ENCODE peak calls at places on chromosomes 2 and 18, in seven cellular contexts. W is upper lobe of right lung, O is AG09309, Z is astrocyte of the spinal cord, M is fibroblast of pulmonary artery, H is fibroblast of the aortic adventitia, L is kidney epithelial cell. R is an unnamed sample.

GRCh38 chr18:63148449-63149199 is 170.9 kb downstream of the BCL2 start:
- DNase-seq in W (no peak), O (peak), Z (peak), M (peak), H (peak), L (no peak), R (peak)

GRCh38 chr2:75238670-75239330 is 39.5 kb upstream of the TACR1 start:
- DNase-seq in W (no peak), O (peak), Z (peak), M (peak), H (peak), L (no peak), R (no peak)

GRCh38 chr2:185825557-185825956 is 87.0 kb downstream of the FSIP2 start:
- DNase-seq in W (no peak), O (no peak), Z (no peak), M (no peak), H (no peak), L (no peak), R (no peak)

GRCh38 chr2:203533696-203534471 is 1.2 kb downstream of the RAPH1 start:
- DNase-seq in W (no peak), O (peak), Z (peak), M (peak), H (peak), L (no peak), R (no peak)

GRCh38 chr2:43328157-43328556 is 101.8 kb upstream of the ZFP36L2 start:
- DNase-seq in W (no peak), O (no peak), Z (peak), M (no peak), H (peak), L (no peak), R (no peak)

GRCh38 chr2:62071126-62071598 is 124.8 kb upstream of the B3GNT2 start:
- DNase-seq in W (no peak), O (peak), Z (no peak), M (peak), H (peak), L (no peak), R (no peak)

GRCh38 chr2:108548221-108549003 is 14.1 kb downstream of the LIMS1 start:
- DNase-seq in W (no peak), O (no peak), Z (peak), M (peak), H (peak), L (no peak), R (no peak)

GRCh38 chr2:39881494-39881893 is 102.4 kb upstream of the THUMPD2 start:
- DNase-seq in W (no peak), O (no peak), Z (peak), M (no peak), H (no peak), L (no peak), R (no peak)

GRCh38 chr2:228690681-228691080 is 509.2 kb upstream of the SPHKAP start:
- DNase-seq in W (no peak), O (no peak), Z (no peak), M (no peak), H (no peak), L (no peak), R (no peak)

GRCh38 chr2:36357506-36358316 is 2.1 kb downstream of the CRIM1 start:
- DNase-seq in W (no peak), O (no peak), Z (peak), M (peak), H (peak), L (peak), R (no peak)
- TF ChIP-seq CTCF in W (peak), O (peak), Z (peak), M (peak), H (peak), L (peak), R (peak)

GRCh38 chr2:149767516-149767974 is 180.0 kb upstream of the MMADHC start:
- DNase-seq in W (no peak), O (no peak), Z (peak), M (peak), H (peak), L (no peak), R (no peak)
- H3K4me3 ChIP-seq in W (no peak), O (no peak), Z (no peak), M (no peak), H (no peak), L (no peak), R (no peak)

GRCh38 chr2:238128061-238129040 is 10.1 kb upstream of the KLHL30 start:
- DNase-seq in W (no peak), O (no peak), Z (no peak), M (no peak), H (no peak), L (no peak), R (no peak)

GRCh38 chr2:238129166-238130010 is 9.1 kb upstream of the KLHL30 start:
- DNase-seq in W (no peak), O (no peak), Z (no peak), M (no peak), H (no peak), L (no peak), R (no peak)

GRCh38 chr2:238126775-238127164 is 11.7 kb upstream of the KLHL30 start:
- DNase-seq in W (no peak), O (no peak), Z (no peak), M (no peak), H (no peak), L (no peak), R (no peak)

GRCh38 chr2:238126338-238126737 is 12.1 kb upstream of the KLHL30 start:
- DNase-seq in W (no peak), O (no peak), Z (no peak), M (no peak), H (no peak), L (no peak), R (no peak)

DNA sequence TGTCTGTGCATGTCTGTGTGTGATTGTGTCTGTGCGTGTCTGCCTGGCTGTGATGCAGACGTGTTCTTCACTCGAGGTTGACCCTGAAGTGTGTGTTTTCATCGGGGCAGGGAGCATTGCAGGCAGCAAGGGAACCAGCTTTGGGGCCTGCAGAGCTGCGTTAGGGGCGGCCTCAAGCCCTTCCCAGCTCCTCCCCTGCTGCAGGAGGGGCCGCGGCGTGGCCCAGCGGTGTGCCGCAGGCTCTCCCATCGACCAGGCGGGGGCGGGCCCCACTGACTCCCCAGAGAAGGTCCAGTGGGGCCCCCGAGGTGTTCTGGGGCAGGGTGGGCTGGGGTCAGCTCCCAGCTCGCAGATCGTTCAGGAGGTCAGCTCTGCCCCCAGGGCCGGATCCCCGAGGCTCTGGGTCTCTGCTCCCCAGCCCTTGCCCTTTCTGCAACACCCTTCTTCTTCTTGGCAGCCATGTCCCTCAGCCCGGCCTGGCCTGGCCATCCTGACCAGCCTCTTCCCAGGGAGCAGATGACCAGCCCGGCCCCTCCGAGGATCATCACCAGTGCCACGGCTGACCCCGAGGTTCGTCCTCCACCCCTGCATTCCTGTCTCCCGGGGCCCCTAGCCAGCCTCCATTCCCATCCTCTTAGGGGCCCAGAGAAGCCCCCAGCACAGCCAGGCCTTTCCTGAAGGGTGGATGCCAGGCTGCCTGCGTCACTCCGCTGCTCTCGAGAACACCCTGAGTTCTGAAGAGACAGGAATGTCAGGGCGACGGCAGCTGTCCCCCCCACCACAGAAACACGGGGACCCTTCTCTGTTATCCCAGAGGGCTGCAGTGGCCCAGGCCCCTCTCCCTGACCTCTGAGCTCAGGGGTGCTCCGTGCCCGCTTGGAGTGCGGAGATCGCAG is 11.1 kb upstream of the KLHL30 start:
- DNase-seq in W (no peak), O (no peak), Z (peak), M (peak), H (peak), L (no peak), R (no peak)
- TF ChIP-seq CTCF in W (no peak), O (no peak), Z (no peak), M (peak), H (peak), L (peak), R (peak)

GRCh38 chr2:216108310-216108966 is 710 bp upstream of the XRCC5 start:
- DNase-seq in W (no peak), O (no peak), Z (peak), M (no peak), H (no peak), L (no peak), R (no peak)
- H3K4me3 ChIP-seq in W (peak), O (peak), Z (peak), M (peak), H (peak), L (peak), R (peak)

DNA sequence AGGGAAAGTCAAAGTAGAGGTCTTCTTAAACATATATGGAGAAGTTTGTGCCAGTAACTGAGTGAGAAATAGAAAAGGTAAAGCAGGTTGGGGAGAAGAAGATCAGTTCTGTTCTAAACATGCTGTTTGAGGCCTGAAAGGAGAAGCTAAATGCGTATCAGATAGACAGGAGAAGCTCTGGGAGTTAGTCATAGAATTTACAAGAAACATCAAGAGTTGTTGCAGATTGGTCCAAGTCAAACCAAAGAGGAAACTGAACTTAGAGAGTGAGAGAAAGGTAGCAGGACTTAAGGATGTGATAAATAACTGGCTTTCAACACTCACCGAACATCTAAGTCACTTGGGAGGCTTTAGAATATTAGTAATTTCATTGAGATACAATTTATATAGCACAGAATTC is 29.2 kb upstream of the CERS6 start:
- DNase-seq in W (no peak), O (no peak), Z (peak), M (no peak), H (no peak), L (no peak), R (no peak)
- TF ChIP-seq CTCF in W (no peak), O (no peak), Z (no peak), M (no peak), H (no peak), L (no peak), R (no peak)

GRCh38 chr18:65750421-65751144 is at the start of gene CDH7:
- DNase-seq in W (peak), O (no peak), Z (no peak), M (no peak), H (no peak), L (no peak), R (no peak)
- H3K4me3 ChIP-seq in W (peak), O (no peak), Z (peak), M (no peak), H (no peak), L (peak), R (peak)

GRCh38 chr2:233332125-233332524 is 22.2 kb upstream of the DGKD start:
- DNase-seq in W (no peak), O (no peak), Z (no peak), M (no peak), H (no peak), L (no peak), R (no peak)

GRCh38 chr2:233328922-233329321 is 21.3 kb downstream of the SAG start:
- DNase-seq in W (no peak), O (no peak), Z (no peak), M (no peak), H (no peak), L (no peak), R (no peak)

GRCh38 chr2:233329489-233330135 is 22.0 kb downstream of the SAG start:
- DNase-seq in W (no peak), O (no peak), Z (peak), M (peak), H (peak), L (no peak), R (no peak)

GRCh38 chr2:233334915-233335314 is 19.4 kb upstream of the DGKD start:
- DNase-seq in W (no peak), O (no peak), Z (no peak), M (no peak), H (no peak), L (no peak), R (no peak)

GRCh38 chr2:233331536-233331935 is 22.8 kb upstream of the DGKD start:
- DNase-seq in W (peak), O (no peak), Z (no peak), M (no peak), H (no peak), L (no peak), R (no peak)
- TF ChIP-seq CTCF in W (no peak), O (no peak), Z (no peak), M (no peak), H (no peak), L (no peak), R (no peak)

GRCh38 chr2:235634435-235635152 is 140.8 kb downstream of the AGAP1 start:
- DNase-seq in W (no peak), O (no peak), Z (peak), M (no peak), H (peak), L (no peak), R (no peak)
- H3K4me3 ChIP-seq in W (no peak), O (no peak), Z (no peak), M (no peak), H (no peak), L (no peak), R (no peak)

GRCh38 chr2:25954199-25954752 is 28.0 kb downstream of the KIF3C start:
- DNase-seq in W (no peak), O (no peak), Z (no peak), M (no peak), H (no peak), L (no peak), R (no peak)

GRCh38 chr2:25955036-25955435 is 27.3 kb downstream of the KIF3C start:
- DNase-seq in W (no peak), O (no peak), Z (no peak), M (no peak), H (no peak), L (no peak), R (no peak)

GRCh38 chr2:25955869-25956535 is 26.3 kb downstream of the KIF3C start:
- DNase-seq in W (no peak), O (no peak), Z (no peak), M (no peak), H (no peak), L (no peak), R (no peak)

GRCh38 chr2:25948437-25948836 is 33.9 kb downstream of the KIF3C start:
- DNase-seq in W (no peak), O (no peak), Z (no peak), M (no peak), H (no peak), L (no peak), R (no peak)

DNA sequence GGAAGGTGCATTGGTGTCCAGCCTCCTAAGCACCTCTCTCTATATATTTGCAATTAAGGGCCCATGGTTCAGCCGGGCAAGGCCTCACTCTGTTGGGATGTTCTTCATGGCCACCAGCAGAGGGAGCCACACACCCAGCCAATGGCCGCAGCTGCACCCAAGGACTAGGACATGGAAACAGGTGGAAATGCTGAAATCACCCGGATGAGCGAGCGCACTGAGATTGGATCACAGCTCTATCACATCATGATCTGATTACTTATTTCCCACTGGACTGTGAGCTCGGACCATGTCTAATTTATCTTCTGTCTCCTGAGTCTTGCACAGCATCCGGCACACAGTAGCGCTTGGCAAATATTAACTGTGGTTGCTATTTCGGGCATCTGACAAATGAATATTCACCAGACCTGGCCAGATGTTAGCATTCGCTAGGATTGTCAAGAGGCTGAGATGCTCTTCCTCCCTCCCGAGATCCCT is 31.2 kb downstream of the KIF3C start:
- DNase-seq in W (peak), O (peak), Z (peak), M (peak), H (peak), L (peak), R (peak)
- TF ChIP-seq CTCF in W (peak), O (peak), Z (peak), M (peak), H (peak), L (peak), R (peak)

DNA sequence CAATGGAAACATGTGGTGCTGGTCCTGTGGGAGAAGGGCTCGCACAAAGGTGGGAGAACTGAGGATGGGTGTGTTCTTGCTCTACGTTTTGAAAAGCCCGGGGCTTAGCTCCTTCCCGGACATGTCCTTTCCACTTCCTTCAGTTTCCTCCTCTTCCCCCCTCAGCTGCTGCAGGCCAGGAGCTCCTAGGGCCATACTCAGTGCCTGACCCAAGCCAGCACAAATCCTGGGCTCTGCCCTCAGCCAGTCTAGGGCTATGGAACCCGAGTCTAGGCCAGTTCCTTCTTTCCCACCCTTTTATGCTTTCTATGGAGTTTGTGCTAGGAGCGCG is 1.4 kb upstream of the SIX2 start:
- DNase-seq in W (no peak), O (no peak), Z (no peak), M (peak), H (peak), L (no peak), R (no peak)
- H3K4me3 ChIP-seq in W (peak), O (peak), Z (peak), M (peak), H (peak), L (no peak), R (no peak)

R was measured in retinal pigment epithelial cell.